ENCODE peak calls at places on chromosome 15, in seven cellular contexts. Q is stimulated activated CD4-positive, alpha-beta T cell treated with anti-CD3 and anti-CD28 coated beads, Interleukin-15, amount 100 ng/mL, for 1 hour; T is adrenal gland; Y is HEK293T; I is left ventricle myocardium superior; E is CD8-positive, alpha-beta memory T cell; Z is fibroblast of lung. V is an unnamed sample.
A peak's percentile ranks its signal among the peaks of the same experiment; 100 is the strongest.

GRCh38 chr15:41849861-41850260 is 11.2 kb downstream of the PLA2G4B start:
- DNase-seq in Y (no peak), Z (no peak), I (no peak), T (no peak), E (no peak), Q (no peak), V (no peak)

GRCh38 chr15:57969355-57969754 is 96.2 kb downstream of the ALDH1A2 start:
- DNase-seq in T (no peak), I (no peak), Q (no peak), Z (peak; percentile 47), Y (peak; percentile 17), E (no peak), V (no peak)

GRCh38 chr15:99613887-99614642 is 48.3 kb downstream of the MEF2A start:
- DNase-seq in Z (peak; percentile 84), Q (no peak), I (no peak), E (no peak), Y (no peak), T (peak; percentile 64), V (no peak)

GRCh38 chr15:43516185-43516584 is 1.2 kb upstream of the MAP1A start:
- DNase-seq in Y (no peak), Z (peak; percentile 66), Q (no peak), I (peak; percentile 60), T (peak; percentile 76), E (no peak), V (no peak)

GRCh38 chr15:36392666-36393266 is 186.7 kb upstream of the CDIN1 start:
- DNase-seq in Y (no peak), I (no peak), Z (no peak), E (no peak), Q (no peak), T (no peak), V (no peak)

GRCh38 chr15:87582169-87582568 is 674.4 kb downstream of the NTRK3 start:
- DNase-seq in E (no peak), Z (no peak), T (no peak), Q (no peak), I (no peak), Y (no peak), V (no peak)

GRCh38 chr15:101258238-101259144 is 6.6 kb upstream of the CHSY1 start:
- DNase-seq in I (peak; percentile 46), T (peak; percentile 75), E (peak; percentile 40), Q (no peak), Y (peak; percentile 62), Z (peak; percentile 87), V (peak; percentile 22)

GRCh38 chr15:80949756-80950155 is 39.9 kb downstream of the MESD start:
- DNase-seq in T (no peak), Z (no peak), E (no peak), I (no peak), Q (no peak), Y (no peak), V (no peak)

GRCh38 chr15:92880796-92881569 is 19.1 kb upstream of the CHD2 start:
- DNase-seq in Q (no peak), E (no peak), T (no peak), Y (no peak), I (no peak), Z (peak; percentile 28), V (no peak)

GRCh38 chr15:82952156-82953081 is at the start of gene HOMER2:
- DNase-seq in T (peak; percentile 22), I (peak; percentile 61), E (no peak), Y (peak; percentile 70), Q (no peak), Z (no peak), V (no peak)

GRCh38 chr15:55897560-55898336 is 95.7 kb downstream of the NEDD4 start:
- DNase-seq in Q (no peak), T (peak; percentile 60), Y (peak; percentile 63), E (no peak), Z (peak; percentile 65), I (peak; percentile 42), V (peak; percentile 1)

GRCh38 chr15:66459818-66460615 is 37.5 kb downstream of the SNAPC5 start:
- DNase-seq in I (no peak), T (no peak), Z (no peak), Q (no peak), E (no peak), Y (no peak), V (no peak)

GRCh38 chr15:64991536-64992135 is 1.9 kb upstream of the SPG21 start:
- DNase-seq in T (no peak), Z (peak; percentile 62), I (peak; percentile 41), E (no peak), Q (no peak), Y (no peak), V (no peak)

GRCh38 chr15:24898715-24899278 is 56.0 kb upstream of the SNRPN start:
- DNase-seq in Q (no peak), Z (no peak), Y (no peak), I (no peak), T (no peak), E (no peak), V (no peak)

V was measured in activated CD4-positive, alpha-beta T cell treated with anti-CD3 and anti-CD28 coated beads for 24 hours.